ENCODE peak calls at places on chromosomes 11 and 22, in six cellular contexts. One of them, this sample, is unnamed.

GRCh38 chr11:13338437-13339069 is 61.0 kb downstream of the BMAL1 start:
- DNase-seq in H1: no peak
- DNase-seq in K562: peak; percentile 15
- DNase-seq in HCT116: no peak
- DNase-seq in SK-N-SH: no peak
- DNase-seq in HepG2: no peak
- DNase-seq in this sample: no peak

GRCh38 chr11:108616549-108616948 is 23.0 kb upstream of the EXPH5 start:
- DNase-seq in K562: no peak
- DNase-seq in HepG2: peak; percentile 49
- DNase-seq in HCT116: peak; percentile 96
- DNase-seq in SK-N-SH: no peak
- DNase-seq in H1: no peak
- DNase-seq in this sample: no peak

GRCh38 chr22:41197808-41198585 is 7.1 kb upstream of the L3MBTL2 start:
- DNase-seq in SK-N-SH: peak; percentile 48
- DNase-seq in HepG2: no peak
- DNase-seq in HCT116: no peak
- DNase-seq in K562: peak; percentile 26
- DNase-seq in H1: no peak
- DNase-seq in this sample: peak; percentile 43

GRCh38 chr11:84144531-84144930 is 858.4 kb upstream of the CCDC90B start:
- DNase-seq in HCT116: no peak
- DNase-seq in SK-N-SH: no peak
- DNase-seq in HepG2: no peak
- DNase-seq in H1: no peak
- DNase-seq in K562: no peak
- DNase-seq in this sample: no peak

GRCh38 chr11:28169816-28170215 is 61.6 kb downstream of the METTL15 start:
- DNase-seq in HCT116: no peak
- DNase-seq in K562: peak; percentile 11
- DNase-seq in H1: no peak
- DNase-seq in SK-N-SH: no peak
- DNase-seq in HepG2: no peak
- DNase-seq in this sample: no peak

GRCh38 chr11:9834281-9834680 is 170.4 kb downstream of the SWAP70 start:
- DNase-seq in H1: no peak
- DNase-seq in HepG2: no peak
- DNase-seq in K562: no peak
- DNase-seq in SK-N-SH: no peak
- DNase-seq in HCT116: no peak
- DNase-seq in this sample: no peak

GRCh38 chr22:28989035-28989464 is 72.6 kb downstream of the C22orf31 start:
- DNase-seq in SK-N-SH: no peak
- DNase-seq in HCT116: no peak
- DNase-seq in H1: no peak
- DNase-seq in K562: no peak
- DNase-seq in HepG2: no peak
- DNase-seq in this sample: no peak

GRCh38 chr11:132028380-132029240 is 658.2 kb downstream of the NTM start:
- DNase-seq in HCT116: no peak
- DNase-seq in HepG2: peak; percentile 16
- DNase-seq in SK-N-SH: peak; percentile 46
- DNase-seq in K562: no peak
- DNase-seq in H1: no peak
- DNase-seq in this sample: peak; percentile 48

GRCh38 chr11:117221775-117222517 is 9.9 kb downstream of the PCSK7 start:
- DNase-seq in H1: no peak
- DNase-seq in HCT116: no peak
- DNase-seq in K562: no peak
- DNase-seq in SK-N-SH: no peak
- DNase-seq in HepG2: no peak
- DNase-seq in this sample: no peak

GRCh38 chr11:94544832-94545640 is 1.3 kb downstream of the FUT4 start:
- DNase-seq in HCT116: no peak
- DNase-seq in HepG2: no peak
- DNase-seq in SK-N-SH: no peak
- DNase-seq in K562: no peak
- DNase-seq in H1: peak; percentile 75
- DNase-seq in this sample: no peak

GRCh38 chr11:109088061-109088460 is 333.9 kb upstream of the C11orf87 start:
- DNase-seq in HCT116: no peak
- DNase-seq in HepG2: no peak
- DNase-seq in K562: no peak
- DNase-seq in SK-N-SH: no peak
- DNase-seq in H1: no peak
- DNase-seq in this sample: no peak

GRCh38 chr22:24483966-24484545 is 11.1 kb upstream of the UPB1 start:
- DNase-seq in K562: no peak
- DNase-seq in H1: no peak
- DNase-seq in HCT116: no peak
- DNase-seq in HepG2: no peak
- DNase-seq in SK-N-SH: no peak
- DNase-seq in this sample: no peak

GRCh38 chr11:131671320-131671719 is 300.9 kb downstream of the NTM start:
- DNase-seq in K562: no peak
- DNase-seq in HCT116: no peak
- DNase-seq in H1: no peak
- DNase-seq in HepG2: no peak
- DNase-seq in SK-N-SH: no peak
- DNase-seq in this sample: no peak

GRCh38 chr11:115052601-115053000 is 374.3 kb downstream of the NXPE2 start:
- DNase-seq in HCT116: no peak
- DNase-seq in K562: no peak
- DNase-seq in H1: no peak
- DNase-seq in SK-N-SH: no peak
- DNase-seq in HepG2: no peak
- DNase-seq in this sample: no peak

GRCh38 chr22:27985323-27986275 is 66.5 kb upstream of the PITPNB start:
- DNase-seq in HCT116: no peak
- DNase-seq in SK-N-SH: no peak
- DNase-seq in K562: no peak
- DNase-seq in HepG2: no peak
- DNase-seq in H1: peak; percentile 31
- DNase-seq in this sample: no peak

GRCh38 chr11:85182437-85183109 is 444.6 kb downstream of the DLG2 start:
- DNase-seq in SK-N-SH: peak; percentile 24
- DNase-seq in HCT116: peak; percentile 69
- DNase-seq in HepG2: peak; percentile 21
- DNase-seq in K562: no peak
- DNase-seq in H1: no peak
- DNase-seq in this sample: peak; percentile 66

GRCh38 chr11:126857860-126858808 is 142.4 kb downstream of the KIRREL3 start:
- DNase-seq in HepG2: no peak
- DNase-seq in HCT116: no peak
- DNase-seq in H1: no peak
- DNase-seq in SK-N-SH: peak; percentile 64
- DNase-seq in K562: no peak
- DNase-seq in this sample: no peak

GRCh38 chr11:108545909-108546501 is 47.6 kb downstream of the EXPH5 start:
- DNase-seq in K562: no peak
- DNase-seq in HepG2: no peak
- DNase-seq in SK-N-SH: no peak
- DNase-seq in H1: no peak
- DNase-seq in HCT116: no peak
- DNase-seq in this sample: no peak

GRCh38 chr11:64146036-64146943 is 19.6 kb downstream of the MACROD1 start:
- DNase-seq in H1: peak; percentile 90
- DNase-seq in SK-N-SH: peak; percentile 87
- DNase-seq in K562: peak; percentile 83
- DNase-seq in HCT116: peak; percentile 24
- DNase-seq in HepG2: peak; percentile 54
- DNase-seq in this sample: peak; percentile 70

GRCh38 chr11:108559904-108560303 is 33.7 kb downstream of the EXPH5 start:
- DNase-seq in H1: no peak
- DNase-seq in K562: no peak
- DNase-seq in SK-N-SH: no peak
- DNase-seq in HCT116: no peak
- DNase-seq in HepG2: no peak
- DNase-seq in this sample: no peak

GRCh38 chr22:47143249-47143938 is 380.9 kb downstream of the TBC1D22A start:
- DNase-seq in SK-N-SH: no peak
- DNase-seq in K562: no peak
- DNase-seq in HepG2: no peak
- DNase-seq in H1: no peak
- DNase-seq in HCT116: no peak
- DNase-seq in this sample: no peak

GRCh38 chr11:86672007-86672621 is at the start of gene ME3:
- DNase-seq in H1: peak; percentile 76
- DNase-seq in HepG2: no peak
- DNase-seq in K562: no peak
- DNase-seq in SK-N-SH: peak; percentile 77
- DNase-seq in HCT116: no peak
- DNase-seq in this sample: peak; percentile 71

GRCh38 chr11:121099885-121100284 is 1.2 kb upstream of the TECTA start:
- DNase-seq in H1: no peak
- DNase-seq in HCT116: no peak
- DNase-seq in SK-N-SH: no peak
- DNase-seq in K562: no peak
- DNase-seq in HepG2: no peak
- DNase-seq in this sample: no peak

GRCh38 chr11:119483881-119484371 is 61.0 kb upstream of the THY1 start:
- DNase-seq in K562: no peak
- DNase-seq in HCT116: no peak
- DNase-seq in SK-N-SH: no peak
- DNase-seq in H1: no peak
- DNase-seq in HepG2: no peak
- DNase-seq in this sample: no peak

GRCh38 chr11:17000987-17001386 is 13.2 kb downstream of the PLEKHA7 start:
- DNase-seq in K562: no peak
- DNase-seq in H1: no peak
- DNase-seq in HepG2: no peak
- DNase-seq in SK-N-SH: peak; percentile 38
- DNase-seq in HCT116: no peak
- DNase-seq in this sample: peak; percentile 48

GRCh38 chr11:40513281-40513680 is 946.2 kb downstream of the LRRC4C start:
- DNase-seq in HepG2: no peak
- DNase-seq in K562: no peak
- DNase-seq in H1: no peak
- DNase-seq in HCT116: no peak
- DNase-seq in SK-N-SH: no peak
- DNase-seq in this sample: peak; percentile 6
- TF ChIP-seq JUND in HepG2: no peak
- TF ChIP-seq JUND in K562: no peak
- TF ChIP-seq JUND in H1: no peak
- TF ChIP-seq JUND in HCT116: no peak
- TF ChIP-seq JUND in SK-N-SH: no peak
- TF ChIP-seq JUND in this sample: no peak

DNA sequence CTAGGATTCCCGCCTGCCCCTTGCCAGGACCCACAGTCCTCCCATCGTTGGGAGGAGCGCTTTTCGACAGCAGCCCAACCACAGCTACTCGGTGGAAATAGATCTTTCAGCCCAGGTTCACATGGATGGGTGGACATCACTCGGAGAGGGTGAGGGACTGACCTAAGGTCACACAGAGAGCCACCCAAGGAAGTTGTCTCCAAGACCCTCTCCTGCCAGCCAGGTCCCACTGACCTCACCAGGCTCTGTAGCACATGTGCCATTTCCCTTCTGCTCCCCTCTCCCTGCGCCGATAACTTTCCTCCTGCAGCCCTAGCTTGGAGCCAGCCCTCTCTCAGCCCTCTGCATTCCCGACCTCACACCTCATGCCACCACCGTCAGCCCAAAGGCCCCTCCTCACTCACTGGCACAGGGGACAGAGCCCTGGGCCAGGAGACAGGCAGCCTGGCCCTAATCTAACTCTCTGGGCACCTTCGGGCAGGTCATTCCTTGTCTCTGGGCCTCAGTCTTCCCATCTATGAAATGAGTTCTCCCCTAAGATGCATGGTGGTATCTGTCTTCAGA is 4.7 kb downstream of the KCNJ4 start:
- DNase-seq in K562: no peak
- DNase-seq in SK-N-SH: no peak
- DNase-seq in HCT116: no peak
- DNase-seq in H1: no peak
- DNase-seq in HepG2: no peak
- DNase-seq in this sample: no peak
- TF ChIP-seq JUND in K562: no peak
- TF ChIP-seq JUND in SK-N-SH: no peak
- TF ChIP-seq JUND in HCT116: no peak
- TF ChIP-seq JUND in H1: no peak
- TF ChIP-seq JUND in HepG2: no peak
- TF ChIP-seq JUND in this sample: no peak

GRCh38 chr11:61912530-61912898 is 4.9 kb downstream of the RAB3IL1 start:
- DNase-seq in HCT116: no peak
- DNase-seq in HepG2: no peak
- DNase-seq in SK-N-SH: peak; percentile 17
- DNase-seq in K562: no peak
- DNase-seq in H1: no peak
- DNase-seq in this sample: no peak

GRCh38 chr11:61911701-61912529 is 5.5 kb downstream of the RAB3IL1 start:
- DNase-seq in SK-N-SH: peak; percentile 25
- DNase-seq in K562: no peak
- DNase-seq in HepG2: no peak
- DNase-seq in H1: no peak
- DNase-seq in HCT116: no peak
- DNase-seq in this sample: no peak

GRCh38 chr11:61913699-61914395 is 3.5 kb downstream of the RAB3IL1 start:
- DNase-seq in K562: no peak
- DNase-seq in SK-N-SH: peak; percentile 11
- DNase-seq in HCT116: no peak
- DNase-seq in HepG2: no peak
- DNase-seq in H1: peak; percentile 40
- DNase-seq in this sample: no peak

GRCh38 chr11:61914471-61915171 is 2.7 kb downstream of the RAB3IL1 start:
- DNase-seq in K562: no peak
- DNase-seq in SK-N-SH: peak; percentile 14
- DNase-seq in H1: no peak
- DNase-seq in HepG2: no peak
- DNase-seq in HCT116: no peak
- DNase-seq in this sample: no peak

DNA sequence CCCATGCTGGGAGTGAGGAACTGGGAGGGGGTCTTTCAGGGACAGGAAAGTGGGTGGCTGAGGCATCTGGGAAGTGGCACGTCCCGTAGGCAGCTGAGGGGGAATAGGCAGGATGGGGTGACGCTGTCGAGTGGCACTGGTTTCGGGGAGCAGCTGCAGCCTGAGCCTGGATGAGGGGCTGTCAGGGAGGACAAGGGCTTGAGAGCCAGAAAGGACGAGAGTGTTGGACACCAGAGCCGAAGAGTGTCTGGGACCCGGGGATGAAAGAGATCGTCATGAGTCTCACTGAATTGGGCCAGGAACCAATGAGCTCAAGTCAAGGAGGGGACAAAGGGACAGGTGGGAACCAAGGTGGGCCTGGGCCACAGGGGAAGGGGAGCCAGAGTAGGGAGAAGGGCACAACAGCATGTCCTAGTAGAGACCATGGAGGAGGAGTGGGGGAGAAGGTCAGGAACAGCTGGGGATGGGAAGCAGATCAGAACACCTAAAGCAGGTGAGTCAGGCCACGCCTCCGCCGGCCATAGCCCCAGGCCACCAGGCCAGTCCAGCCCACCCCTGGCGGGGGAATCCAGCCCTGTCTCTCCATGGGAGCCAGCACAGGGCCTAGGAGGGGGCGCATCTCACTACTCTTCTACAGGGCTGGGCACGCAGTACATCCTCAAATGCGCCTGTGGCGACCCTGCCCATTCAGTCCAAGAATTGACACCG is 4.2 kb downstream of the RAB3IL1 start:
- DNase-seq in HepG2: no peak
- DNase-seq in K562: no peak
- DNase-seq in HCT116: no peak
- DNase-seq in H1: no peak
- DNase-seq in SK-N-SH: peak; percentile 16
- DNase-seq in this sample: no peak
- TF ChIP-seq JUND in HepG2: no peak
- TF ChIP-seq JUND in K562: no peak
- TF ChIP-seq JUND in HCT116: no peak
- TF ChIP-seq JUND in H1: no peak
- TF ChIP-seq JUND in SK-N-SH: no peak
- TF ChIP-seq JUND in this sample: no peak

GRCh38 chr11:66465371-66466224 is 1.1 kb upstream of the PELI3 start:
- DNase-seq in K562: no peak
- DNase-seq in H1: peak; percentile 46
- DNase-seq in HepG2: no peak
- DNase-seq in HCT116: no peak
- DNase-seq in SK-N-SH: no peak
- DNase-seq in this sample: no peak
- TF ChIP-seq JUND in K562: no peak
- TF ChIP-seq JUND in H1: no peak
- TF ChIP-seq JUND in HepG2: no peak
- TF ChIP-seq JUND in HCT116: no peak
- TF ChIP-seq JUND in SK-N-SH: no peak
- TF ChIP-seq JUND in this sample: no peak